ENCODE peak calls at places on chromosomes 1 and 21, in seven cellular contexts. I, N, B, A, W, E and S are unnamed samples.

GRCh38 chr21:29105218-29105617 is 25.2 kb upstream of the MAP3K7CL start:
- DNase-seq in A (no peak), I (no peak), B (no peak), E (no peak), N (no peak), W (no peak), S (no peak)

GRCh38 chr1:165415068-165415467 is 29.9 kb downstream of the RXRG start:
- DNase-seq in N (no peak), W (no peak), E (no peak), B (no peak), I (no peak), A (no peak), S (no peak)

GRCh38 chr1:151238467-151238739 is 16.1 kb upstream of the PSMD4 start:
- DNase-seq in I (peak), A (no peak), B (peak), E (no peak), N (no peak), W (no peak), S (no peak)

GRCh38 chr1:201713093-201713810 is 115.7 kb upstream of the IPO9 start:
- DNase-seq in A (peak), N (no peak), E (no peak), W (no peak), I (peak), B (peak), S (no peak)

GRCh38 chr1:183901748-183902341 is 96.9 kb downstream of the RGL1 start:
- DNase-seq in I (no peak), E (no peak), N (no peak), B (no peak), A (no peak), W (no peak), S (no peak)

GRCh38 chr21:29719561-29719960 is 220.2 kb downstream of the GRIK1 start:
- DNase-seq in I (no peak), E (no peak), W (no peak), B (no peak), A (no peak), N (no peak), S (no peak)

GRCh38 chr1:203462878-203463277 is 12.7 kb upstream of the PRELP start:
- DNase-seq in W (no peak), A (no peak), I (peak), B (peak), E (no peak), N (no peak), S (no peak)

GRCh38 chr1:208007938-208008342 is 97.0 kb upstream of the CD34 start:
- DNase-seq in W (no peak), I (no peak), N (no peak), A (no peak), E (no peak), B (no peak), S (no peak)

GRCh38 chr1:107496002-107496401 is 355.2 kb downstream of the NTNG1 start:
- DNase-seq in E (no peak), B (no peak), I (no peak), W (no peak), A (no peak), N (no peak), S (no peak)

GRCh38 chr1:222299524-222299923 is 248.4 kb downstream of the HHIPL2 start:
- DNase-seq in E (no peak), I (no peak), N (no peak), B (no peak), A (no peak), W (no peak), S (no peak)

GRCh38 chr1:19344372-19344810 is 32.3 kb downstream of the SLC66A1 start:
- DNase-seq in B (no peak), W (peak), I (no peak), E (peak), N (peak), A (peak), S (peak)

GRCh38 chr1:64251971-64252370 is 48.5 kb downstream of the UBE2U start:
- DNase-seq in E (no peak), I (no peak), W (no peak), A (no peak), B (no peak), N (no peak), S (no peak)
- TF ChIP-seq CTCF in E (peak), I (no peak), W (no peak), A (no peak), B (no peak), N (no peak), S (peak)

GRCh38 chr1:55298167-55298894 is 83.2 kb upstream of the USP24 start:
- DNase-seq in A (no peak), E (no peak), B (no peak), N (no peak), I (no peak), W (no peak), S (no peak)

GRCh38 chr1:55304306-55304705 is 89.1 kb upstream of the USP24 start:
- DNase-seq in W (no peak), B (no peak), N (no peak), I (no peak), E (no peak), A (no peak), S (no peak)

GRCh38 chr1:55302972-55303371 is 87.8 kb upstream of the USP24 start:
- DNase-seq in I (no peak), A (no peak), N (no peak), E (no peak), B (no peak), W (no peak), S (no peak)

GRCh38 chr1:55305735-55306134 is 90.6 kb upstream of the USP24 start:
- DNase-seq in N (no peak), E (no peak), W (no peak), I (no peak), B (no peak), A (no peak), S (no peak)

GRCh38 chr1:55300975-55301374 is 85.8 kb upstream of the USP24 start:
- DNase-seq in N (no peak), B (no peak), W (no peak), E (no peak), I (no peak), A (no peak), S (no peak)
- TF ChIP-seq CTCF in N (no peak), B (no peak), W (no peak), E (no peak), I (no peak), A (no peak), S (no peak)

GRCh38 chr1:2523891-2524609 is 2.3 kb downstream of the PANK4 start:
- DNase-seq in E (no peak), I (no peak), B (no peak), A (no peak), W (no peak), N (no peak), S (no peak)

GRCh38 chr1:2526824-2527552 is 592 bp upstream of the PANK4 start:
- DNase-seq in I (no peak), A (peak), W (no peak), E (no peak), N (no peak), B (no peak), S (no peak)

GRCh38 chr1:2527553-2527860 is 1.1 kb upstream of the PANK4 start:
- DNase-seq in A (no peak), W (no peak), N (no peak), I (no peak), B (no peak), E (no peak), S (no peak)

GRCh38 chr1:2525896-2526823 is at the start of gene PANK4:
- DNase-seq in A (peak), I (peak), N (peak), B (no peak), W (peak), E (peak), S (peak)

DNA sequence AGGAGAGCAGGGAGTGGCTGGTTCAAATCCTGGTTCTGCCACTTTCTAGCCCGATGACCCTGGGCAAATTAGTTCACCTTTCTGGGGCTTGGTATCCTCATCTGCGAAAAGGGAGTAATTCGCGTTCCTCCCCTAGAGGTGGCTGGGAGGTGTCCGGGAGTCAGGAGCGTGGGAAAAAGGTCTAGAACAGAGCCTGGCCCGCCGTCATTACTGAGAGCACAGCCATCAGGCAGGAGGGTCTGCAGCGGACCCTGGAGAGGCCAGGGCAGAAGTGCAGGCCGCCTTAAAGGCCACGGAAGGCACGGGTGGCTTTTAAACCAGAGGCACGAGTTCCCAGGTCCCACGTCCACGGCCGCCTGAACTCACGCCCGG is 886 bp downstream of the PANK4 start:
- DNase-seq in I (no peak), N (no peak), B (no peak), E (peak), W (no peak), A (no peak), S (no peak)
- TF ChIP-seq CTCF in I (no peak), N (no peak), B (peak), E (no peak), W (no peak), A (no peak), S (no peak)

GRCh38 chr1:225737179-225737578 is 40.4 kb upstream of the SRP9 start:
- DNase-seq in W (no peak), A (no peak), N (no peak), I (no peak), E (no peak), B (no peak), S (no peak)

GRCh38 chr1:225733254-225733653 is 44.4 kb upstream of the SRP9 start:
- DNase-seq in I (no peak), N (no peak), W (no peak), B (no peak), E (no peak), A (no peak), S (no peak)

GRCh38 chr1:225736651-225737097 is 41.0 kb upstream of the SRP9 start:
- DNase-seq in W (no peak), A (no peak), B (no peak), E (no peak), N (no peak), I (no peak), S (no peak)

GRCh38 chr1:225737866-225738265 is 39.8 kb upstream of the SRP9 start:
- DNase-seq in I (no peak), A (no peak), B (no peak), E (no peak), W (no peak), N (no peak), S (no peak)

DNA sequence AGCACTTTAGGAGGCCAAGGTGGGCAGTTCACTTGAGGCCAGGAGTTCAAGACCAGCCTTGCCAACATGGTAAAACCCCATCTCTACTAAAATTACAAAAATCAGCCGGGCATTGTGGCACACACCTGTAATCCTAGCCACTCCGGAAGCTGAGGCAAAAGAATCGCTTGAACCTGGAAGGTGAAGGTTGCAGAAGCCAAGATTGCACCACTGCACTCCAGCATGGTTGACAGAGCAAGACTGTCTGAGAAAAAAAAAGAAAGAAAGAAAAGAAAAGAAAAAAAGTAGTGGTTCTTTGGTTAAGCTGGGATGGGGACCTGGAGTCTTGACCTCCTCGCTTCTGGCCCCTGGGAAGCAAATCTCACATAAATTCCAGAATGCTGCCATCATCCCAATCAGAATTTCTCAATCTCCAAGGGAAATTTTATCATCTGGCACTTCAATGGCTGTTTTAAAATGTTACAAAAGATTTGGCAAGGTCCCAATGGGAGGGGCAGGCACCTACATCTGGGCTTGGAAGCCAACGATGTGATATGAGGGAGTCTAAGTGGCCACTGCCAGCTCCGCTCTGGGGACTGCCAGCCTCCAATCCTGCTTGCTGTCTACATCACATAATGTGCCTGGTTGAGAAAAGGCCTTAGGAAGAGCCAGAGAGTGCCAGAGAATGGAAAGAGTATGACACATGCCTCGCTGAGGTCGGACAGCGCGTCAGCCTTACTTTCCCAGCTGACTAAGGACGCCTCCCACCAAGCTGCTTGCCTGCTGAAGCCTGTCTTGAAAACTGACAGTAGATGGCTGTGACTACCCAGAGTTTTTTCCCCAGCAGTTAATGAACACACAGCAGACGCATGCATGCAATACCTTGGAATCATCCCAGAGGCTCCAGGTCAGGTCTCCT is 42.1 kb upstream of the SRP9 start:
- DNase-seq in N (no peak), A (peak), I (peak), W (no peak), B (peak), E (no peak), S (no peak)
- TF ChIP-seq CTCF in N (no peak), A (no peak), I (peak), W (no peak), B (no peak), E (no peak), S (no peak)

GRCh38 chr1:200081982-200082272 is 54.4 kb downstream of the NR5A2 start:
- DNase-seq in I (no peak), W (no peak), N (no peak), B (no peak), E (no peak), A (no peak), S (no peak)

GRCh38 chr1:200079576-200079975 is 52.1 kb downstream of the NR5A2 start:
- DNase-seq in A (no peak), I (no peak), W (no peak), E (no peak), B (no peak), N (no peak), S (no peak)

GRCh38 chr1:200082329-200082728 is 54.8 kb downstream of the NR5A2 start:
- DNase-seq in I (no peak), B (no peak), A (no peak), N (no peak), W (no peak), E (no peak), S (no peak)

GRCh38 chr1:200075938-200076546 is 48.5 kb downstream of the NR5A2 start:
- DNase-seq in I (peak), E (no peak), B (peak), W (no peak), N (no peak), A (no peak), S (no peak)

GRCh38 chr1:200081151-200081981 is 53.9 kb downstream of the NR5A2 start:
- DNase-seq in N (no peak), I (no peak), W (no peak), A (no peak), B (no peak), E (no peak), S (no peak)
- TF ChIP-seq CTCF in N (no peak), I (no peak), W (no peak), A (no peak), B (no peak), E (no peak), S (no peak)

GRCh38 chr1:119771770-119772169 is 3.1 kb upstream of the HMGCS2 start:
- DNase-seq in B (no peak), I (peak), A (no peak), N (no peak), E (no peak), W (no peak), S (no peak)

GRCh38 chr1:119773711-119774241 is 5.1 kb upstream of the HMGCS2 start:
- DNase-seq in I (peak), E (no peak), W (no peak), N (no peak), B (peak), A (no peak), S (no peak)

GRCh38 chr1:119768778-119769177 is at the start of gene HMGCS2:
- DNase-seq in W (no peak), A (no peak), I (no peak), B (no peak), E (no peak), N (no peak), S (no peak)

GRCh38 chr1:119772298-119772697 is 3.6 kb upstream of the HMGCS2 start:
- DNase-seq in I (no peak), B (no peak), E (no peak), A (no peak), N (no peak), W (no peak), S (no peak)

GRCh38 chr1:119771016-119771415 is 2.3 kb upstream of the HMGCS2 start:
- DNase-seq in A (no peak), W (no peak), N (no peak), B (no peak), E (no peak), I (no peak), S (no peak)
- TF ChIP-seq CTCF in A (no peak), W (peak), N (no peak), B (no peak), E (no peak), I (no peak), S (peak)

GRCh38 chr1:37946703-37947360 is at the start of gene INPP5B:
- DNase-seq in N (peak), W (peak), I (peak), A (peak), E (peak), B (peak), S (peak)
- TF ChIP-seq CTCF in N (no peak), W (no peak), I (no peak), A (no peak), E (peak), B (no peak), S (no peak)

GRCh38 chr1:30981172-30981571 is 72.6 kb upstream of the SDC3 start:
- DNase-seq in A (no peak), B (no peak), N (no peak), I (no peak), E (no peak), W (no peak), S (no peak)

GRCh38 chr1:30984167-30984870 is 75.8 kb upstream of the SDC3 start:
- DNase-seq in N (no peak), A (no peak), W (no peak), E (no peak), I (no peak), B (no peak), S (no peak)

GRCh38 chr1:30984991-30985503 is 76.5 kb upstream of the SDC3 start:
- DNase-seq in W (no peak), B (no peak), I (no peak), N (no peak), E (no peak), A (no peak), S (no peak)

GRCh38 chr1:30982431-30982830 is 73.9 kb upstream of the SDC3 start:
- DNase-seq in I (no peak), W (no peak), N (no peak), E (no peak), B (no peak), A (no peak), S (no peak)

GRCh38 chr1:30982937-30983336 is 74.4 kb upstream of the SDC3 start:
- DNase-seq in E (no peak), N (no peak), W (no peak), B (no peak), I (peak), A (no peak), S (no peak)
- TF ChIP-seq CTCF in E (no peak), N (no peak), W (no peak), B (peak), I (peak), A (peak), S (no peak)